ENCODE peak calls at places on chromosomes 13 and 19, in ten cellular contexts. G is heart left ventricle; E is lower lobe of right lung; Y is PC-3; N is CD8-positive, alpha-beta T cell; O is pancreas; C is heart right ventricle; L is SK-N-SH; V is HAP-1; S is hepatocyte. B is an unnamed sample.

GRCh38 chr19:1400281-1401137 is 833 bp downstream of the GAMT start:
- DNase-seq in G (peak; percentile 80), E (no peak), Y (no peak), O (peak; percentile 76), L (peak; percentile 82), V (peak; percentile 48), N (no peak), C (peak; percentile 73), S (peak; percentile 82), B (peak; percentile 51)

GRCh38 chr13:43170497-43170896 is 147.1 kb downstream of the DNAJC15 start:
- DNase-seq in N (no peak), L (no peak), C (no peak), E (no peak), Y (no peak), S (no peak), G (no peak), O (no peak), V (no peak), B (no peak)

GRCh38 chr13:114148521-114148855 is 16.1 kb upstream of the RASA3 start:
- DNase-seq in O (peak; percentile 79), N (peak; percentile 76), G (no peak), Y (no peak), V (no peak), C (no peak), S (no peak), E (peak; percentile 45), L (peak; percentile 16), B (no peak)

GRCh38 chr19:48480476-48481190 is 11.5 kb downstream of the CYTH2 start:
- DNase-seq in V (no peak), O (no peak), Y (no peak), G (peak; percentile 83), N (peak; percentile 59), L (no peak), C (peak; percentile 64), S (no peak), E (no peak), B (no peak)

GRCh38 chr19:42270346-42271044 is 1.4 kb downstream of the CIC start:
- DNase-seq in V (no peak), L (peak; percentile 49), S (no peak), N (no peak), O (peak; percentile 53), G (no peak), C (no peak), E (peak; percentile 81), Y (peak; percentile 57), B (peak; percentile 59)

GRCh38 chr13:49062297-49062896 is 86.7 kb downstream of the FNDC3A start:
- DNase-seq in G (no peak), Y (peak; percentile 35), N (no peak), V (no peak), C (no peak), O (no peak), L (no peak), S (no peak), E (no peak), B (no peak)

GRCh38 chr13:99339736-99340392 is 32.7 kb upstream of the GPR183 start:
- DNase-seq in G (no peak), Y (no peak), O (no peak), L (no peak), N (peak; percentile 55), C (no peak), V (no peak), E (no peak), S (no peak), B (peak; percentile 52)

GRCh38 chr19:47035127-47035494 is 13.3 kb downstream of the TMEM160 start:
- DNase-seq in L (peak; percentile 38), S (no peak), C (no peak), O (no peak), E (no peak), N (no peak), G (no peak), V (peak; percentile 84), Y (peak; percentile 18), B (no peak)

GRCh38 chr13:97414392-97414791 is 19.6 kb upstream of the RAP2A start:
- DNase-seq in N (no peak), G (no peak), Y (no peak), L (no peak), C (no peak), O (no peak), V (no peak), E (no peak), S (no peak), B (no peak)

GRCh38 chr13:35917252-35917941 is 213.8 kb downstream of the DCLK1 start:
- DNase-seq in Y (no peak), C (no peak), N (no peak), O (no peak), E (no peak), G (no peak), S (no peak), V (no peak), L (no peak), B (peak; percentile 28)

GRCh38 chr13:50129065-50129922 is 114.0 kb downstream of the KCNRG start:
- DNase-seq in N (no peak), G (peak; percentile 64), Y (no peak), L (no peak), S (no peak), E (no peak), O (no peak), C (no peak), V (no peak), B (no peak)
- H3K9me3 ChIP-seq in N (no peaks in the 10 kb centered on the region), G (no peaks in the 10 kb centered on the region), Y (no peaks in the 10 kb centered on the region), L (no peaks in the 10 kb centered on the region), S (no peaks in the 10 kb centered on the region), E (no peaks in the 10 kb centered on the region), O (no peaks in the 10 kb centered on the region), C (no peaks in the 10 kb centered on the region), V (no peaks in the 10 kb centered on the region), B (no peaks in the 10 kb centered on the region)

DNA sequence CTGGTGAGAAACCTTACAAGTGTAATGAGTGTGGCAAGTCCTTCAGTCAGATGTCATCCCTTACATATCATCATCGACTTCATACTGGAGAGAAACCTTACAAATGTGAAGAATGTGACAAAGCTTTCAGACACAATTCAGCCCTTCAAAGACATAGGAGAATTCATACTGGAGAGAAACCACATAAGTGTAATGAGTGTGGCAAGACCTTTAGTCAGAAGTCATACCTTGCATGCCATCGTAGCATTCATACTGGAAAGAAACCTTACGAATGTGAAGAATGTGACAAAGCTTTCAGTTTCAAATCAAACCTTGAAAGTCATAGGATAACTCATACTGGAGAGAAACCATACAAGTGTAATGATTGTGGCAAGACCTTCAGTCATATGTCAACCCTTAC is 13.6 kb upstream of the ZNF765 start:
- DNase-seq in G (no peak), C (no peak), N (no peak), E (no peak), L (no peak), O (no peak), Y (no peak), V (no peak), S (no peak), B (no peak)
- H3K9me3 ChIP-seq in G (no peaks in the 10 kb centered on the region), C (peaks cover 89% of the 10 kb centered on the region), N (peaks cover 51% of the 10 kb centered on the region), E (peaks cover 63% of the 10 kb centered on the region), L (peaks cover 16% of the 10 kb centered on the region), O (no peaks in the 10 kb centered on the region), Y (peaks cover 81% of the 10 kb centered on the region), V (no peaks in the 10 kb centered on the region), S (peaks cover 46% of the 10 kb centered on the region), B (no peaks in the 10 kb centered on the region)

GRCh38 chr19:12077375-12077774 is 12.8 kb downstream of the ZNF844 start:
- DNase-seq in S (no peak), V (no peak), L (no peak), N (no peak), O (no peak), Y (no peak), G (no peak), E (no peak), C (no peak), B (no peak)
- H3K9me3 ChIP-seq in S (peaks cover 84% of the 10 kb centered on the region), V (peaks cover 14% of the 10 kb centered on the region), L (peaks cover 24% of the 10 kb centered on the region), N (peaks cover 54% of the 10 kb centered on the region), O (no peaks in the 10 kb centered on the region), Y (peaks cover 76% of the 10 kb centered on the region), G (peaks cover 49% of the 10 kb centered on the region), E (peaks cover 92% of the 10 kb centered on the region), C (peaks cover 100% of the 10 kb centered on the region), B (no peaks in the 10 kb centered on the region)

GRCh38 chr19:57613941-57614743 is at the start of gene ZNF134:
- DNase-seq in G (peak; percentile 95), Y (peak; percentile 95), C (peak; percentile 93), L (peak; percentile 93), V (peak; percentile 93), S (peak; percentile 95), O (peak; percentile 90), E (peak; percentile 96), N (peak; percentile 84), B (peak; percentile 94)

GRCh38 chr19:57611113-57611512 is 2.9 kb upstream of the ZNF134 start:
- DNase-seq in O (no peak), Y (no peak), G (no peak), N (no peak), L (no peak), C (no peak), E (no peak), S (no peak), V (no peak), B (no peak)

GRCh38 chr19:57620673-57621348 is 6.8 kb downstream of the ZNF134 start:
- DNase-seq in S (no peak), N (no peak), Y (no peak), L (no peak), C (no peak), E (no peak), G (no peak), O (no peak), V (no peak), B (no peak)

DNA sequence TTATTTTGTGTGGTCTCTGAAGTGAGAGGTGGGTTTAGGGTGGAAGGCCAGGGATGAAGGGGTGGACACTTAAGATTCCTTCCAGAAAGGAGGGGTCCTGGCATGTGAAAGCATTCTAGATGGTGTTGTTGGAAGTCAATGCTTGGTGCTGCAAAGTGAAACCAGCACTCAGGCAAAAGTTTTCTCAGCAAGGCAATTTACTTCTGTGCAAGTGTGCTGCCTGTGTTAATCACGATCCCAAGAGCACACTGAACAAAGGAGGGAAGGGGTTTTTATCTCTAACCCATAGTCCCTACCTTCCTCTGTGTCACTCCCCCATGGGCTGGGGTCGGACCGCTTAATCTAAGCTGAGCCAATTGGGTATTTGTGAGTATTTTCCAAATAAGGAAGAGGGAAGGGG is 1.3 kb downstream of the ZNF134 start:
- DNase-seq in O (no peak), V (no peak), C (no peak), L (no peak), Y (no peak), N (no peak), S (no peak), E (no peak), G (no peak), B (no peak)
- H3K9me3 ChIP-seq in O (no peaks in the 10 kb centered on the region), V (peaks cover 47% of the 10 kb centered on the region), C (peaks cover 67% of the 10 kb centered on the region), L (peaks cover 21% of the 10 kb centered on the region), Y (peaks cover 62% of the 10 kb centered on the region), N (peaks cover 56% of the 10 kb centered on the region), S (peaks cover 42% of the 10 kb centered on the region), E (peaks cover 67% of the 10 kb centered on the region), G (peaks cover 14% of the 10 kb centered on the region), B (peaks cover 3% of the 10 kb centered on the region)

GRCh38 chr19:22783651-22784050 is 300 bp downstream of the ZNF99 start:
- DNase-seq in N (no peak), S (no peak), V (no peak), C (peak; percentile 11), E (no peak), G (no peak), O (no peak), Y (no peak), L (no peak), B (no peak)
- H3K9me3 ChIP-seq in N (no peaks in the 10 kb centered on the region), S (no peaks in the 10 kb centered on the region), V (no peaks in the 10 kb centered on the region), C (peaks cover 56% of the 10 kb centered on the region), E (no peaks in the 10 kb centered on the region), G (no peaks in the 10 kb centered on the region), O (no peaks in the 10 kb centered on the region), Y (peaks cover 20% of the 10 kb centered on the region), L (no peaks in the 10 kb centered on the region), B (no peaks in the 10 kb centered on the region)

B was measured in thyroid gland.